ENCODE peak calls at places on chromosomes 11 and 22, in eight cellular contexts. R is fibroblast of lung; V is activated T-cell treated with anti-CD3 and anti-CD28 coated beads for 1 hour; A is BJ; E is stimulated activated CD4-positive, alpha-beta T cell treated with anti-CD3 and anti-CD28 coated beads, Interleukin-1b, Interleukin-23, amount 100 ng/mL, for 1 hour; J is fibroblast of villous mesenchyme; C is activated CD8-positive, alpha-beta memory T cell treated with anti-CD3 and anti-CD28 coated beads for 1 hour; U is NCI-H1930. N is an unnamed sample.

GRCh38 chr11:44622190-44622650 is 56.8 kb downstream of the CD82 start:
- DNase-seq in V (no peak), R (no peak), A (no peak), C (no peak), E (no peak), J (no peak), U (no peak), N (no peak)

GRCh38 chr11:1830119-1830499 is 4.7 kb upstream of the SYT8 start:
- DNase-seq in A (no peak), E (no peak), R (peak; percentile 39), C (no peak), J (no peak), V (no peak), U (no peak), N (no peak)

GRCh38 chr11:114416441-114416928 is 16.0 kb downstream of the RBM7 start:
- DNase-seq in C (no peak), V (no peak), U (no peak), R (peak; percentile 80), A (no peak), E (no peak), J (peak; percentile 49), N (no peak)

GRCh38 chr22:25716637-25717036 is 25.4 kb upstream of the MYO18B start:
- DNase-seq in R (no peak), C (no peak), J (no peak), A (no peak), E (no peak), U (no peak), V (no peak), N (no peak)

GRCh38 chr11:44368886-44369285 is 58.9 kb upstream of the ALX4 start:
- DNase-seq in C (no peak), U (no peak), J (no peak), R (no peak), A (no peak), E (no peak), V (no peak), N (no peak)

GRCh38 chr11:59187587-59187986 is 15.7 kb downstream of the DTX4 start:
- DNase-seq in A (no peak), C (no peak), U (no peak), J (peak; percentile 72), E (no peak), V (no peak), R (no peak), N (no peak)

GRCh38 chr11:119108151-119108856 is 1.2 kb downstream of the C2CD2L start:
- DNase-seq in R (no peak), V (no peak), J (peak; percentile 27), A (no peak), C (no peak), U (no peak), E (no peak), N (peak; percentile 43)

GRCh38 chr11:117980280-117980679 is 5.9 kb upstream of the IL10RA start:
- DNase-seq in J (no peak), C (no peak), E (no peak), U (no peak), A (no peak), V (no peak), R (no peak), N (no peak)

GRCh38 chr11:67268036-67268683 is 1.9 kb downstream of the GRK2 start:
- DNase-seq in C (no peak), U (no peak), E (no peak), R (no peak), A (no peak), V (peak; percentile 45), J (no peak), N (no peak)

GRCh38 chr11:78200553-78200952 is 11.8 kb downstream of the USP35 start:
- DNase-seq in R (no peak), V (no peak), J (no peak), A (no peak), C (no peak), E (no peak), U (no peak), N (no peak)

GRCh38 chr11:43944761-43945311 is 2.4 kb downstream of the C11orf96 start:
- DNase-seq in C (peak; percentile 18), V (peak; percentile 60), A (no peak), E (peak; percentile 54), U (peak; percentile 68), J (peak; percentile 65), R (no peak), N (no peak)

GRCh38 chr11:8732748-8733241 is 50.2 kb downstream of the RPL27A start:
- DNase-seq in E (no peak), R (peak; percentile 84), J (peak; percentile 59), V (no peak), A (peak; percentile 58), C (no peak), U (no peak), N (peak; percentile 84)

GRCh38 chr11:45429719-45430118 is 143.6 kb upstream of the SYT13 start:
- DNase-seq in J (no peak), C (no peak), V (no peak), U (no peak), A (no peak), R (no peak), E (no peak), N (no peak)

GRCh38 chr11:113193894-113194293 is 120.5 kb upstream of the TTC12 start:
- DNase-seq in J (no peak), C (no peak), A (no peak), U (no peak), V (no peak), E (no peak), R (peak; percentile 52), N (no peak)

GRCh38 chr11:134275534-134276395 is at the start of gene GLB1L3:
- DNase-seq in C (peak; percentile 51), R (peak; percentile 21), J (no peak), V (peak; percentile 70), U (no peak), A (no peak), E (peak; percentile 56), N (peak; percentile 47)

GRCh38 chr11:120208777-120209176 is 2.1 kb upstream of the OAF start:
- DNase-seq in U (no peak), A (no peak), E (no peak), R (peak; percentile 74), J (peak; percentile 81), V (no peak), C (no peak), N (no peak)

N was measured in thyroid gland.